ENCODE peak calls at places on chromosomes 11 and 22, in ten cellular contexts. Y is A673, Q is GM23248, D is MM.1S, O is hepatocyte, T is PC-9, W is astrocyte, C is K562, A is endothelial cell of umbilical vein, Z is keratinocyte. R is an unnamed sample. For H3K9me3, the result is how much of the 10 kb centered on the place peaks cover.

GRCh38 chr22:19448076-19448607 is 631 bp upstream of the C22orf39 start:
- DNase-seq in Z (no peak), T (no peak), C (peak), Y (peak), D (peak), Q (peak), A (no peak), W (peak), O (peak), R (peak)

GRCh38 chr11:24373516-24373915 is 123.3 kb upstream of the LUZP2 start:
- DNase-seq in D (no peak), Z (no peak), A (no peak), T (no peak), C (no peak), W (peak), Q (peak), O (no peak), Y (peak), R (no peak)

GRCh38 chr11:127106142-127106541 is 105.6 kb upstream of the KIRREL3 start:
- DNase-seq in D (no peak), A (no peak), T (no peak), W (no peak), C (no peak), Y (peak), Z (no peak), O (peak), Q (peak), R (peak)

GRCh38 chr11:29751618-29752017 is 265.2 kb downstream of the KCNA4 start:
- DNase-seq in T (no peak), W (no peak), A (no peak), C (no peak), Z (no peak), O (no peak), Y (no peak), Q (peak), D (no peak), R (no peak)

GRCh38 chr11:117199916-117200812 is 994 bp downstream of the TAGLN start:
- DNase-seq in A (no peak), O (no peak), Z (no peak), T (no peak), C (no peak), Y (no peak), Q (no peak), D (no peak), W (no peak), R (no peak)

GRCh38 chr11:44823006-44823405 is 96.2 kb downstream of the TSPAN18 start:
- DNase-seq in C (peak), T (no peak), D (no peak), O (peak), Y (peak), Q (peak), W (no peak), Z (no peak), A (no peak), R (peak)

GRCh38 chr11:130212431-130212961 is 52.9 kb downstream of the ST14 start:
- DNase-seq in T (no peak), A (no peak), O (no peak), Y (no peak), Z (no peak), D (no peak), Q (no peak), C (no peak), W (no peak), R (no peak)

GRCh38 chr11:62646825-62647608 is 604 bp upstream of the GANAB start:
- DNase-seq in C (no peak), D (no peak), Y (no peak), Q (no peak), Z (no peak), O (no peak), T (no peak), A (no peak), W (no peak), R (no peak)

GRCh38 chr22:42760806-42761565 is 40.3 kb upstream of the A4GALT start:
- DNase-seq in Z (no peak), A (no peak), Y (no peak), W (no peak), T (no peak), O (no peak), Q (no peak), C (no peak), D (peak), R (peak)

GRCh38 chr22:29580200-29580810 is 608 bp downstream of the NIPSNAP1 start:
- DNase-seq in W (no peak), C (no peak), Z (no peak), A (no peak), T (no peak), O (peak), D (no peak), Q (no peak), Y (no peak), R (peak)

GRCh38 chr11:112229746-112230433 is 3.7 kb downstream of the PTS start:
- DNase-seq in Y (no peak), Q (peak), A (no peak), Z (no peak), D (no peak), O (no peak), W (peak), C (no peak), T (no peak), R (no peak)

GRCh38 chr11:120346233-120346632 is 10.0 kb downstream of the ARHGEF12 start:
- DNase-seq in C (no peak), Y (no peak), W (no peak), A (no peak), T (no peak), D (no peak), Z (no peak), Q (no peak), O (no peak), R (no peak)

GRCh38 chr11:16606784-16607674 is 131.4 kb upstream of the C11orf58 start:
- DNase-seq in O (peak), C (peak), T (no peak), W (no peak), Y (peak), D (no peak), Q (no peak), Z (no peak), A (no peak), R (peak)
- TF ChIP-seq EZH2 in O (peak), C (no peak), T (no peak), W (peak), Y (no peak), D (no peak), Q (no peak), Z (no peak), A (peak), R (peak)

GRCh38 chr11:118657709-118658108 is 21.7 kb downstream of the TREH start:
- DNase-seq in C (no peak), W (no peak), Z (no peak), T (no peak), Q (no peak), A (no peak), D (no peak), O (no peak), Y (no peak), R (no peak)

GRCh38 chr11:118659956-118660645 is 19.3 kb downstream of the TREH start:
- DNase-seq in A (no peak), Y (no peak), C (no peak), T (no peak), Z (no peak), W (no peak), Q (no peak), D (no peak), O (peak), R (no peak)

GRCh38 chr11:118660646-118661424 is 18.6 kb downstream of the TREH start:
- DNase-seq in Y (no peak), C (no peak), Z (no peak), O (peak), A (no peak), Q (no peak), T (no peak), W (no peak), D (no peak), R (no peak)

GRCh38 chr11:118658372-118659313 is 20.8 kb downstream of the TREH start:
- DNase-seq in A (peak), W (no peak), Q (peak), O (no peak), T (no peak), Y (no peak), D (no peak), Z (no peak), C (peak), R (no peak)

GRCh38 chr11:118659314-118659939 is 20.0 kb downstream of the TREH start:
- DNase-seq in T (peak), Z (peak), D (peak), Q (peak), C (peak), A (peak), O (peak), Y (peak), W (peak), R (peak)
- H3K27ac ChIP-seq in T (no peak), Z (no peak), D (no peak), Q (no peak), C (no peak), A (peak), O (no peak), Y (no peak), W (peak), R (no peak)

GRCh38 chr11:2297623-2298030 is 4.1 kb downstream of the C11orf21 start:
- DNase-seq in T (no peak), D (no peak), W (no peak), Z (no peak), A (no peak), Q (no peak), C (no peak), O (no peak), Y (no peak), R (no peak)

GRCh38 chr11:2296913-2297622 is 4.7 kb downstream of the C11orf21 start:
- DNase-seq in A (no peak), Q (no peak), Z (no peak), D (no peak), W (no peak), C (no peak), Y (no peak), T (no peak), O (no peak), R (no peak)

GRCh38 chr11:2294340-2295290 is 7.1 kb downstream of the C11orf21 start:
- DNase-seq in Z (no peak), Y (no peak), D (no peak), Q (no peak), O (no peak), C (no peak), A (no peak), T (no peak), W (no peak), R (peak)

GRCh38 chr11:2298131-2298794 is 3.5 kb downstream of the C11orf21 start:
- DNase-seq in T (no peak), W (no peak), O (no peak), Y (no peak), D (no peak), C (no peak), A (no peak), Q (no peak), Z (no peak), R (no peak)

DNA sequence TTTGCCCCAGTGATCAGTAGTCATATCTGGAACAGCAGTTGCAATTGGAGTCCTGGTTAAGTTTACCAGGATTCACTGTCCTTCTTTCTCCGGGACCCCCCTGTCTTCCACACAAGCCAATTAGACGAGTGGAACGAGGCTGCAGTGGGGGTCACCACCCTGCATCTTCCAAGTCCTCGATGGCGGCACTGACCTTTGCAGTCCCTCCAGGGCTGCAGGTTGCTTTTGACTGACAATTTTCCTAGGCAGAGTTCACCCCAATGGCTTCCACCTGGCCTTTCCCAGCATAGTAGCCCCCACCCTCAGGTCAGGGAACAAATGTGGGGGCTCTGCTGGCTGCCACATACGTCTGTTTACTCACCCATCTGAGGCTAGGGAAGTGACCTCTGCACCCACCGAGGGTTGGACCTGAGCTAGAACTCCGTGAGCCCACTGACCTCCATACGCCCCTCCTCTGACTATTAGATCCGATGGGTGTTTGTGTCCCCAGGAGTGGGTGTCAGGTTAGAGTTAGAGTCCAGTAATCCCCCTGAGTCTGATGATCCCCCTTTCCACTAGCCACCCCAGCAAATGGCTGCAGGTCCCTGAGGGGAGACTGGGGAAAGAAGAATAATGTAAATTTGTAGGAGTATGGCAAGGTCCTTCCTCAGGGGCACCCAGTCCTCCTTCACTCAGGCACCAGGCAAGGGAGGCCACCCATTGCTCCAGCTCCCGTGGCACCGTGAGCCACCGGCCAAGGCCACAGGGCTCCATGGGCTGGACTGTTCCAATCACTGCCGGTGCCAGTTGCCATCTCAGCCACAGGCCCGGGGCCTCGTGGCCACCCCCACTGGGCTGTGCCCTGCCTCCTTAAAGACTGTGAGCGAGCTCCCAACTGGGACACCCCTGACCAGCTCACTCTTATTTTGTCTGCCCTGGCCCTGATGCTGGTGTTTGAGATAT is 5.5 kb downstream of the C11orf21 start:
- DNase-seq in W (no peak), Q (no peak), A (no peak), Y (no peak), C (no peak), T (no peak), Z (no peak), O (no peak), D (no peak), R (no peak)
- H3K9me3 ChIP-seq in W (under half), Q (under half), A (under half), Y (under half), C (under half), T (under half), Z (under half), O (under half), D (under half), R (under half)

DNA sequence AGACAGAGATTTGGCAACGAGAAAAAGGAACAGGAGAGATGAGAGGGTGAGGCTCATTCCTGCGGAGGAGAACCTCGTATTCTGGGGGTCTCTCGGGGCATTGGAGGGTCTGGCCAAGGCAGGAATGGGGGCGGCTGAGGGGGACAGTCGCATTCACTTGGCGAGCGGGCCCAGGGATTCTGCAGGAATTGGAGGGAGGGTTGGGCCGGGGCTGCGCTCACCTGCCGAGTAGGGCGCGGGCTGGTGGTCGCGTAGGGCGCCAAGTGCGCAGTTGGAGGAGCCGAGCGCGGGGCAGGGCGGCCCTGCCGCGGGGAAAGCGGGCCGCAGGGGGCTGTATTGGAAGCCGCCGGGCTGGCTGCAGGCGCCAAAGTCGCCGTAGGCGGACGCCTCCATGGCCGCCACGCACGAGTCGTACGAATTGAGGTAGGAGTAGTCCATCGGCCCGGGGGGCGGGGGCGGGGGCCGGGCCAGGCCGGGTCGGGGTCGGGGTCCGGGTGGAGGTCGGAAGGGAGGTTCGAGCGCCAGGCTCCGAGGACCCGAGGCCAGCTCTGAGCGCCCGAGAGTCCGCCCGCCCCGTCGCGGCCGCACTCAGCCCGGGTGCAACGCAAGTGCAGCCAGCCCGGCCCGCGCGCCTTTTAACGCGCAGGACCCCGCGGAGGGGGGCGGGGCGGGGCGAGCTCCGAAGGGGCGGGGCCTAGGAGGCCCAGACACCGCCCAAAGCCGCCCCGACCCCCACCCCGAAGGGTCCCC is at the start of gene PHOX2A:
- DNase-seq in Z (no peak), D (no peak), Y (no peak), O (no peak), A (no peak), T (no peak), Q (no peak), C (no peak), W (no peak), R (peak)
- TF ChIP-seq EZH2 in Z (peak), D (no peak), Y (peak), O (no peak), A (peak), T (no peak), Q (no peak), C (no peak), W (peak), R (peak)